ENCODE peak calls at places on chromosomes 12 and 14, in nine cellular contexts. One of them, this sample, is unnamed.

GRCh38 chr14:59215353-59215752 is 26.9 kb downstream of the DAAM1 start:
- DNase-seq in Peyer's patch: peak
- DNase-seq in naive thymus-derived CD8-positive, alpha-beta T cell: no peak
- DNase-seq in stomach: peak
- DNase-seq in left colon: peak
- DNase-seq in stimulated activated naive CD8-positive, alpha-beta T cell treated with anti-CD3 and anti-CD28 coated beads, Interleukin-15, amount 100 ng/mL, for 72 hours: no peak
- DNase-seq in choroid plexus epithelial cell: peak
- DNase-seq in epithelial cell of esophagus: no peak
- DNase-seq in psoas muscle: peak
- DNase-seq in this sample: peak

GRCh38 chr14:54221971-54222370 is 174.8 kb upstream of the CDKN3 start:
- DNase-seq in Peyer's patch: no peak
- DNase-seq in naive thymus-derived CD8-positive, alpha-beta T cell: no peak
- DNase-seq in stomach: no peak
- DNase-seq in left colon: no peak
- DNase-seq in stimulated activated naive CD8-positive, alpha-beta T cell treated with anti-CD3 and anti-CD28 coated beads, Interleukin-15, amount 100 ng/mL, for 72 hours: no peak
- DNase-seq in choroid plexus epithelial cell: no peak
- DNase-seq in epithelial cell of esophagus: no peak
- DNase-seq in psoas muscle: no peak
- DNase-seq in this sample: no peak

GRCh38 chr12:30191701-30192455 is 408.1 kb upstream of the TMTC1 start:
- DNase-seq in Peyer's patch: no peak
- DNase-seq in naive thymus-derived CD8-positive, alpha-beta T cell: no peak
- DNase-seq in stomach: no peak
- DNase-seq in left colon: no peak
- DNase-seq in stimulated activated naive CD8-positive, alpha-beta T cell treated with anti-CD3 and anti-CD28 coated beads, Interleukin-15, amount 100 ng/mL, for 72 hours: no peak
- DNase-seq in choroid plexus epithelial cell: no peak
- DNase-seq in epithelial cell of esophagus: no peak
- DNase-seq in psoas muscle: no peak
- DNase-seq in this sample: no peak

GRCh38 chr12:131559517-131560516 is 151.1 kb upstream of the SFSWAP start:
- DNase-seq in Peyer's patch: no peak
- DNase-seq in naive thymus-derived CD8-positive, alpha-beta T cell: no peak
- DNase-seq in stomach: no peak
- DNase-seq in left colon: no peak
- DNase-seq in stimulated activated naive CD8-positive, alpha-beta T cell treated with anti-CD3 and anti-CD28 coated beads, Interleukin-15, amount 100 ng/mL, for 72 hours: no peak
- DNase-seq in choroid plexus epithelial cell: no peak
- DNase-seq in epithelial cell of esophagus: no peak
- DNase-seq in psoas muscle: no peak
- DNase-seq in this sample: no peak

GRCh38 chr14:99946652-99947489 is 118.4 kb upstream of the EVL start:
- DNase-seq in Peyer's patch: peak
- DNase-seq in naive thymus-derived CD8-positive, alpha-beta T cell: peak
- DNase-seq in stomach: peak
- DNase-seq in left colon: peak
- DNase-seq in stimulated activated naive CD8-positive, alpha-beta T cell treated with anti-CD3 and anti-CD28 coated beads, Interleukin-15, amount 100 ng/mL, for 72 hours: peak
- DNase-seq in choroid plexus epithelial cell: no peak
- DNase-seq in epithelial cell of esophagus: peak
- DNase-seq in psoas muscle: no peak
- DNase-seq in this sample: no peak

GRCh38 chr14:101775756-101776292 is 14.3 kb downstream of the PPP2R5C start:
- DNase-seq in Peyer's patch: no peak
- DNase-seq in naive thymus-derived CD8-positive, alpha-beta T cell: no peak
- DNase-seq in stomach: no peak
- DNase-seq in left colon: no peak
- DNase-seq in stimulated activated naive CD8-positive, alpha-beta T cell treated with anti-CD3 and anti-CD28 coated beads, Interleukin-15, amount 100 ng/mL, for 72 hours: no peak
- DNase-seq in choroid plexus epithelial cell: no peak
- DNase-seq in epithelial cell of esophagus: no peak
- DNase-seq in psoas muscle: no peak
- DNase-seq in this sample: no peak

GRCh38 chr12:116535241-116535640 is 23.9 kb upstream of the MAP1LC3B2 start:
- DNase-seq in Peyer's patch: no peak
- DNase-seq in naive thymus-derived CD8-positive, alpha-beta T cell: no peak
- DNase-seq in stomach: no peak
- DNase-seq in left colon: no peak
- DNase-seq in stimulated activated naive CD8-positive, alpha-beta T cell treated with anti-CD3 and anti-CD28 coated beads, Interleukin-15, amount 100 ng/mL, for 72 hours: no peak
- DNase-seq in choroid plexus epithelial cell: no peak
- DNase-seq in epithelial cell of esophagus: no peak
- DNase-seq in psoas muscle: no peak
- DNase-seq in this sample: no peak

GRCh38 chr14:97713023-97713422 is 915.8 kb downstream of the VRK1 start:
- DNase-seq in Peyer's patch: no peak
- DNase-seq in naive thymus-derived CD8-positive, alpha-beta T cell: no peak
- DNase-seq in stomach: no peak
- DNase-seq in left colon: no peak
- DNase-seq in stimulated activated naive CD8-positive, alpha-beta T cell treated with anti-CD3 and anti-CD28 coated beads, Interleukin-15, amount 100 ng/mL, for 72 hours: no peak
- DNase-seq in choroid plexus epithelial cell: no peak
- DNase-seq in epithelial cell of esophagus: peak
- DNase-seq in psoas muscle: no peak
- DNase-seq in this sample: no peak

GRCh38 chr14:104721704-104722431 is 2.2 kb upstream of the ADSS1 start:
- DNase-seq in Peyer's patch: no peak
- DNase-seq in naive thymus-derived CD8-positive, alpha-beta T cell: no peak
- DNase-seq in stomach: no peak
- DNase-seq in left colon: no peak
- DNase-seq in stimulated activated naive CD8-positive, alpha-beta T cell treated with anti-CD3 and anti-CD28 coated beads, Interleukin-15, amount 100 ng/mL, for 72 hours: no peak
- DNase-seq in choroid plexus epithelial cell: no peak
- DNase-seq in epithelial cell of esophagus: no peak
- DNase-seq in psoas muscle: peak
- DNase-seq in this sample: no peak

GRCh38 chr14:56687123-56687522 is 107.5 kb downstream of the TMEM260 start:
- DNase-seq in Peyer's patch: no peak
- DNase-seq in naive thymus-derived CD8-positive, alpha-beta T cell: no peak
- DNase-seq in stomach: no peak
- DNase-seq in left colon: no peak
- DNase-seq in stimulated activated naive CD8-positive, alpha-beta T cell treated with anti-CD3 and anti-CD28 coated beads, Interleukin-15, amount 100 ng/mL, for 72 hours: no peak
- DNase-seq in choroid plexus epithelial cell: no peak
- DNase-seq in epithelial cell of esophagus: no peak
- DNase-seq in psoas muscle: no peak
- DNase-seq in this sample: no peak

GRCh38 chr12:24754690-24755638 is 193.9 kb downstream of the BCAT1 start:
- DNase-seq in Peyer's patch: no peak
- DNase-seq in naive thymus-derived CD8-positive, alpha-beta T cell: no peak
- DNase-seq in stomach: no peak
- DNase-seq in left colon: no peak
- DNase-seq in stimulated activated naive CD8-positive, alpha-beta T cell treated with anti-CD3 and anti-CD28 coated beads, Interleukin-15, amount 100 ng/mL, for 72 hours: no peak
- DNase-seq in choroid plexus epithelial cell: peak
- DNase-seq in epithelial cell of esophagus: peak
- DNase-seq in psoas muscle: no peak
- DNase-seq in this sample: peak

GRCh38 chr12:88658009-88658408 is 77.7 kb upstream of the KITLG start:
- DNase-seq in Peyer's patch: no peak
- DNase-seq in naive thymus-derived CD8-positive, alpha-beta T cell: no peak
- DNase-seq in stomach: no peak
- DNase-seq in left colon: no peak
- DNase-seq in stimulated activated naive CD8-positive, alpha-beta T cell treated with anti-CD3 and anti-CD28 coated beads, Interleukin-15, amount 100 ng/mL, for 72 hours: no peak
- DNase-seq in choroid plexus epithelial cell: no peak
- DNase-seq in epithelial cell of esophagus: peak
- DNase-seq in psoas muscle: no peak
- DNase-seq in this sample: no peak

GRCh38 chr12:29627221-29627620 is 129.7 kb upstream of the OVCH1 start:
- DNase-seq in Peyer's patch: no peak
- DNase-seq in naive thymus-derived CD8-positive, alpha-beta T cell: no peak
- DNase-seq in stomach: no peak
- DNase-seq in left colon: no peak
- DNase-seq in stimulated activated naive CD8-positive, alpha-beta T cell treated with anti-CD3 and anti-CD28 coated beads, Interleukin-15, amount 100 ng/mL, for 72 hours: no peak
- DNase-seq in choroid plexus epithelial cell: no peak
- DNase-seq in epithelial cell of esophagus: no peak
- DNase-seq in psoas muscle: no peak
- DNase-seq in this sample: no peak

GRCh38 chr14:99040047-99040446 is 231.9 kb downstream of the BCL11B start:
- DNase-seq in Peyer's patch: no peak
- DNase-seq in naive thymus-derived CD8-positive, alpha-beta T cell: no peak
- DNase-seq in stomach: peak
- DNase-seq in left colon: no peak
- DNase-seq in stimulated activated naive CD8-positive, alpha-beta T cell treated with anti-CD3 and anti-CD28 coated beads, Interleukin-15, amount 100 ng/mL, for 72 hours: no peak
- DNase-seq in choroid plexus epithelial cell: no peak
- DNase-seq in epithelial cell of esophagus: no peak
- DNase-seq in psoas muscle: no peak
- DNase-seq in this sample: no peak

GRCh38 chr14:54344445-54344844 is 52.4 kb upstream of the CDKN3 start:
- DNase-seq in Peyer's patch: no peak
- DNase-seq in naive thymus-derived CD8-positive, alpha-beta T cell: no peak
- DNase-seq in stomach: no peak
- DNase-seq in left colon: no peak
- DNase-seq in stimulated activated naive CD8-positive, alpha-beta T cell treated with anti-CD3 and anti-CD28 coated beads, Interleukin-15, amount 100 ng/mL, for 72 hours: no peak
- DNase-seq in choroid plexus epithelial cell: no peak
- DNase-seq in epithelial cell of esophagus: no peak
- DNase-seq in psoas muscle: no peak
- DNase-seq in this sample: no peak

This sample was measured in astrocyte of the cerebellum.